ENCODE peak calls at places on chromosomes 16 and 17, in four cellular contexts. H is cardiac muscle cell, D is OCI-LY7, Z is gastrocnemius medialis. N is an unnamed sample.

GRCh38 chr16:3769942-3770341 is 52.6 kb upstream of the TRAP1 start:
- DNase-seq in H (no peak), D (no peak), Z (no peak), N (no peak)

GRCh38 chr16:54589326-54589725 is 302.7 kb upstream of the IRX3 start:
- DNase-seq in H (no peak), D (no peak), Z (no peak), N (no peak)

GRCh38 chr16:63292036-63292435 is 1255.8 kb upstream of the CDH8 start:
- DNase-seq in H (no peak), D (no peak), Z (no peak), N (no peak)

GRCh38 chr17:38510424-38511125 is 82.3 kb downstream of the ARHGAP23 start:
- DNase-seq in H (peak; percentile 81), D (no peak), Z (no peak), N (no peak)

GRCh38 chr17:45320931-45321461 is 4.2 kb upstream of the MAP3K14 start:
- DNase-seq in H (no peak), D (no peak), Z (no peak), N (no peak)

GRCh38 chr17:55124730-55125129 is 140.0 kb upstream of the HLF start:
- DNase-seq in H (no peak), D (no peak), Z (no peak), N (no peak)

GRCh38 chr17:29723283-29724047 is 100.8 kb upstream of the CORO6 start:
- DNase-seq in H (no peak), D (peak; percentile 80), Z (no peak), N (peak; percentile 70)

GRCh38 chr16:73725147-73725546 is 571.5 kb upstream of the PSMD7 start:
- DNase-seq in H (no peak), D (no peak), Z (no peak), N (no peak)

GRCh38 chr17:44830359-44831269 is 527 bp upstream of the GJC1 start:
- DNase-seq in H (peak; percentile 53), D (peak; percentile 51), Z (no peak), N (no peak)

GRCh38 chr17:80992948-80993624 is 1.4 kb downstream of the CHMP6 start:
- DNase-seq in H (no peak), D (no peak), Z (no peak), N (no peak)
- H3K4me3 ChIP-seq in H (peak overlapping the region; percentile 100), D (no peak overlapping the region), Z (peak overlapping the region; percentile 83), N (peak overlapping the region; percentile 78)

DNA sequence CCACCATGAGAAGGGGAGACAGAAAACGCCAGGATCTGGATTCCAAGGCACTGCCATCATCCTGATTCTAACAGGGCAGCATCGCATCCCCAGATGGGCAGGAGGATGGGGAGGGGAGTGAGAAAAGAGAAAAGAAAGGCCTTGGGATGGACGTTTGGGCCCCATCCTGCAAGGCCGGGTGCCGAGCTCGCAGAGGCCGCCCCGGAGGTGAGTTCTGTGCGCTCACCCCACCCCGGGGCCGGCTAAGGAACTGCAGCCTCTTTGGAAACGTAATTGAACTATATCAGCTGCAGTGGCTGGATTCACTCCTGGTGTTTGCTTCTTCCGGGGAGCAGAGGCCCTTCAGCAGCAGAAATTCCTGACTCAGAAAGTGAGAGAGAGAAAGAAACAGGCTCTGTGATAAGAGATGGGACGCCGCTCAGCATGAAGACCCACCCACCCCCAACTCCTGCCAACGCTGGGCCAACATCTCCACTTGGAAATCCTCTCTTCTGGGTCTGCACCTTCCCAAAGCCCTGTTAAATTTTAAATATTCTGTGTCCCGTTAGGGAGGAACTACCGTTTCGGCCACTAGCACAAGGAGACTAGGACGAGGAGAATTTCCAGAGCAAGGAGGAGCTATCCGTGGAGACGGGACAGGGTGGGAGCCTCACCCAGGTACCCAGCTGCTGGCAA is 8.5 kb upstream of the SSTR2 start:
- DNase-seq in H (peak; percentile 85), D (peak; percentile 69), Z (peak; percentile 27), N (peak; percentile 29)
- H3K4me3 ChIP-seq in H (no peak overlapping the region), D (no peak overlapping the region), Z (no peak overlapping the region), N (no peak overlapping the region)

DNA sequence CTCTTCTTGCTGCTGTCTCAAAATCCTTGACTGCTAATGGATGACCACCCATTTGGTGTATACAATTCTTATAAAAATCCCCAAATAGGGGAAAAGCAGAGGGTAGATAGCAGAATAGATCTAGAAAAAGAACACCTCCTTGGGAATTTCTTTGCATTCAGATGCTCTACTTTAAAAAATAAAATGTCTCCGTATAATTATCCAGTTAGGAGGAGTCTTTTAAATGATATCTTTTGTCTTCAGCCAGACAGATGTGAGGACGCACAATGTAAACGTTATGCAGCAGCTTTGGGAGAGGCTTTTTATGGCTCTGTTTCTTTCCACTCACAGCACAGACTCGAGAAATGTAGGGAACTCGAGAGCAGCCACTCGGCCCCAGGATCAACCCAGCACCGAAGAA is 300.2 kb downstream of the IRF8 start:
- DNase-seq in H (no peak), D (no peak), Z (no peak), N (no peak)
- H3K4me3 ChIP-seq in H (no peak overlapping the region), D (no peak overlapping the region), Z (no peak overlapping the region), N (no peak overlapping the region)

GRCh38 chr17:336110-337021 is 16.2 kb downstream of the RPH3AL start:
- DNase-seq in H (peak; percentile 78), D (no peak), Z (peak; percentile 40), N (no peak)
- H3K4me3 ChIP-seq in H (no peak overlapping the region), D (no peak overlapping the region), Z (peak overlapping the region; percentile 48), N (no peak overlapping the region)

GRCh38 chr16:85206472-85207356 is 94.4 kb upstream of the CIBAR2 start:
- DNase-seq in H (peak; percentile 87), D (no peak), Z (no peak), N (no peak)
- H3K4me3 ChIP-seq in H (no peak overlapping the region), D (no peak overlapping the region), Z (no peak overlapping the region), N (no peak overlapping the region)

DNA sequence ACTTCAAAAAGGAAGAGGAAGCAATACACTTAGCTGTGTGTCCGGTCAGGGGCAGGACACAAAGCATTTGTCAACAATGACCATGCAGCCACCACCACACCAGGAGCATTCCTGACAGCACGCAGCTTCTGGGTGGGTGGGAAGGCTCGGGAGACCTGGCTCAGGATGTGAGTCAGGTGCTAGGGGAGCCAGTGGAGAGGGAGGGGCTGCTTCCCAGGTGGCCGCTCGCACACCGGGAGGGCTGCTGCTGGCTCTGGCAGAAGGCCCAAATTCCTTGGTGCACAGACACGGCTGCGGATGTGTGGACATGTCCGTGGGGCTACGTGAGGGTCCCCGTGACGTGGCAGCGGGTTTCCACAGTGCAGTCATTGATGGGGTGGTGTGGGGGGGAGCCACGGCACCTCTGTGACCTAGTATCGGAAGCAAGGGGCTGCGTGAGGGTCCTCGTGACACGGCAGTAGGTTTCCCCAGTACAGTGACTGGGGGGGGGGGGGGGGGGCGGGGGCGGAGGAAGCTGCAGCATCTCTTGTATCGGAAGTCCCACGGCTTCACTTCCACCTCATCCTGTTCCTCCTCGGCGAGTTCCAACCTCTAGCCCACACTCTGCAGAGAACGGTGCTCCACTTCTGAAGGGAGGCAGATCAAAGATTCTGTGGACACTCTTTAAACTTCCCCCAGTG is 112.8 kb downstream of the ZNF778 start:
- DNase-seq in H (no peak), D (no peak), Z (peak; percentile 55), N (peak; percentile 84)
- H3K4me3 ChIP-seq in H (no peak overlapping the region), D (no peak overlapping the region), Z (no peak overlapping the region), N (peak overlapping the region; percentile 24)

GRCh38 chr17:50276588-50277356 is 2.5 kb downstream of the TMEM92 start:
- DNase-seq in H (no peak), D (no peak), Z (no peak), N (no peak)
- H3K4me3 ChIP-seq in H (no peak overlapping the region), D (no peak overlapping the region), Z (no peak overlapping the region), N (no peak overlapping the region)

DNA sequence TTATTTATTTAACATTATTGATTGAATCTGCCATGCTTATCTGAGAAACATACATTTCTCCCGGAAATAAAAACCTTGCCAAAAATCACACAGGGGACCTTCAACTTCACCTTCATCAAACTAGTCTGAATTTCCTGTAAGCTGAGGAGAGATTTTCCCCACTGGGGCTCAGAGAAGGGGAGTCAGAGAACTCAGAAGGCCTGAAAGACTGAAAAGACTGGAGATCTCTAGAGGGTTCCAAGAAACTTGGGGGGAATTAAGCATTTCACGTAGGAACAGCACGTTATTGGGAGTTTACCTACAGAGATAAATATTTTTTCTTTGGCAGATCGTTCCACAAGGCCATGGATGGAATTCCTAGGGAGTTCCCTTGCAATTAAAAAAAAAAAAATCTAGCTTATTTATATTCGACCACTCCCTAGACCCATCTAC is 528 bp upstream of the NOL11 start:
- DNase-seq in H (no peak), D (no peak), Z (no peak), N (no peak)
- H3K4me3 ChIP-seq in H (peak overlapping the region; percentile 46), D (peak overlapping the region; percentile 84), Z (peak overlapping the region; percentile 70), N (peak overlapping the region; percentile 100)

DNA sequence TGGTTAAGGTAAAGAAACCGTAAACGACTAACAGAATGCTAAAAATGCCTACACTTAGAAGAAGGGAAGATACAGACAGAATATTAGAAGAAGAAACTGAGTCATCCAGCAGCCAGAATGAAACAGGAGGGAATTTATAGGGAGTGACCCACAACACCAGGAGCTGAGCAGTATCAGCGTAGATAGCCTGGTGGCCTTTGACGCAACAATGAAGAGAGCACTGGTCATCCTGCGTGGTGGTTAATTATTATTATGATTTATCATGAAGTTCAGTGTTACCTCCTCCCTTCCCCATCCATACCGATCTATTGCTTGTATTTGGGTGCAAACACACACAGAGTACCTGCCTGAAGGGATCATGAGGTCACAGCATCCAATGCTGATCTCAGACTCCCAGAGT is 38.5 kb downstream of the ERCC4 start:
- DNase-seq in H (no peak), D (no peak), Z (no peak), N (no peak)
- H3K4me3 ChIP-seq in H (no peak overlapping the region), D (no peak overlapping the region), Z (no peak overlapping the region), N (no peak overlapping the region)

GRCh38 chr17:70668276-70668937 is 499.1 kb downstream of the KCNJ2 start:
- DNase-seq in H (no peak), D (no peak), Z (no peak), N (no peak)
- H3K4me3 ChIP-seq in H (no peak overlapping the region), D (no peak overlapping the region), Z (no peak overlapping the region), N (no peak overlapping the region)